ENCODE peak calls at places on chromosomes 13 and 19, in ten cellular contexts. N, X, F, M, P, E, U, R, J and O are unnamed samples.

GRCh38 chr13:51202477-51203046 is 19.6 kb upstream of the FAM124A start:
- DNase-seq in N (no peak), X (no peak), F (no peak), M (no peak), P (no peak), E (no peak), U (no peak), R (no peak), J (no peak), O (no peak)

GRCh38 chr13:22114630-22115311 is 443.9 kb downstream of the FGF9 start:
- DNase-seq in N (no peak), X (no peak), F (peak), M (no peak), P (no peak), E (no peak), U (no peak), R (no peak), J (no peak), O (no peak)

GRCh38 chr13:32600891-32601290 is 14.6 kb downstream of the PDS5B start:
- DNase-seq in N (no peak), X (no peak), F (no peak), M (no peak), P (no peak), E (no peak), U (no peak), R (no peak), J (no peak), O (no peak)

GRCh38 chr19:19602136-19602712 is 16.3 kb downstream of the PBX4 start:
- DNase-seq in N (no peak), X (no peak), F (no peak), M (no peak), P (no peak), E (peak), U (no peak), R (no peak), J (no peak), O (no peak)

GRCh38 chr13:113421673-113422270 is 31.5 kb downstream of the ADPRHL1 start:
- DNase-seq in N (no peak), X (no peak), F (peak), M (peak), P (no peak), E (no peak), U (no peak), R (no peak), J (no peak), O (no peak)

GRCh38 chr19:56988271-56988670 is 131.5 kb upstream of the USP29 start:
- DNase-seq in N (no peak), X (no peak), F (no peak), M (no peak), P (no peak), E (no peak), U (no peak), R (no peak), J (no peak), O (no peak)

GRCh38 chr19:46764817-46765291 is 18.6 kb upstream of the STRN4 start:
- DNase-seq in N (no peak), X (no peak), F (no peak), M (no peak), P (peak), E (peak), U (no peak), R (no peak), J (peak), O (peak)

GRCh38 chr19:390386-391198 is 18.4 kb downstream of the C2CD4C start:
- DNase-seq in N (no peak), X (no peak), F (no peak), M (no peak), P (no peak), E (no peak), U (no peak), R (no peak), J (no peak), O (no peak)

GRCh38 chr13:109680288-109680687 is 106.1 kb downstream of the IRS2 start:
- DNase-seq in N (no peak), X (no peak), F (no peak), M (no peak), P (no peak), E (no peak), U (no peak), R (no peak), J (no peak), O (no peak)

GRCh38 chr13:112450567-112451240 is 74.5 kb downstream of the SPACA7 start:
- DNase-seq in N (no peak), X (no peak), F (no peak), M (no peak), P (no peak), E (no peak), U (peak), R (no peak), J (no peak), O (no peak)

GRCh38 chr13:40377783-40378182 is 288.7 kb downstream of the FOXO1 start:
- DNase-seq in N (no peak), X (no peak), F (no peak), M (no peak), P (no peak), E (no peak), U (no peak), R (no peak), J (no peak), O (no peak)

GRCh38 chr13:49098771-49099512 is 121.2 kb upstream of the MLNR start:
- DNase-seq in N (no peak), X (no peak), F (no peak), M (no peak), P (no peak), E (no peak), U (no peak), R (no peak), J (no peak), O (no peak)

GRCh38 chr13:95100525-95101121 is 200.6 kb downstream of the ABCC4 start:
- DNase-seq in N (no peak), X (no peak), F (peak), M (no peak), P (no peak), E (peak), U (no peak), R (peak), J (no peak), O (no peak)

GRCh38 chr13:20390526-20391175 is 135.0 kb downstream of the CRYL1 start:
- DNase-seq in N (no peak), X (peak), F (no peak), M (no peak), P (no peak), E (no peak), U (no peak), R (no peak), J (no peak), O (no peak)

GRCh38 chr13:110949628-110950027 is 34.8 kb upstream of the ANKRD10 start:
- DNase-seq in N (no peak), X (no peak), F (no peak), M (no peak), P (no peak), E (no peak), U (no peak), R (no peak), J (no peak), O (no peak)

GRCh38 chr19:15730538-15730937 is 2.7 kb downstream of the OR10H2 start:
- DNase-seq in N (no peak), X (no peak), F (no peak), M (no peak), P (no peak), E (no peak), U (no peak), R (no peak), J (no peak), O (no peak)

GRCh38 chr13:19672990-19673389 is 39.5 kb downstream of the MPHOSPH8 start:
- DNase-seq in N (no peak), X (no peak), F (no peak), M (no peak), P (no peak), E (no peak), U (no peak), R (no peak), J (no peak), O (no peak)

GRCh38 chr13:28408235-28408848 is 86.6 kb downstream of the FLT1 start:
- DNase-seq in N (peak), X (no peak), F (no peak), M (peak), P (no peak), E (no peak), U (no peak), R (no peak), J (no peak), O (no peak)

GRCh38 chr13:44399045-44399444 is 25.4 kb downstream of the SERP2 start:
- DNase-seq in N (no peak), X (no peak), F (no peak), M (no peak), P (no peak), E (no peak), U (no peak), R (no peak), J (no peak), O (no peak)

GRCh38 chr19:38394488-38394887 is 6.0 kb downstream of the SPRED3 start:
- DNase-seq in N (no peak), X (no peak), F (no peak), M (no peak), P (no peak), E (peak), U (no peak), R (no peak), J (no peak), O (no peak)

GRCh38 chr13:32829676-32830091 is 186.5 kb upstream of the KL start:
- DNase-seq in N (no peak), X (no peak), F (peak), M (no peak), P (no peak), E (no peak), U (no peak), R (peak), J (no peak), O (no peak)

GRCh38 chr19:29273000-29273691 is 60.2 kb upstream of the UQCRFS1 start:
- DNase-seq in N (no peak), X (peak), F (no peak), M (no peak), P (no peak), E (no peak), U (no peak), R (no peak), J (no peak), O (no peak)

GRCh38 chr19:18700501-18701249 is 17.2 kb downstream of the CRTC1 start:
- DNase-seq in N (peak), X (no peak), F (peak), M (peak), P (peak), E (no peak), U (peak), R (peak), J (peak), O (peak)

GRCh38 chr13:30193279-30194234 is 113.8 kb downstream of the KATNAL1 start:
- DNase-seq in N (no peak), X (peak), F (no peak), M (no peak), P (no peak), E (no peak), U (no peak), R (no peak), J (no peak), O (no peak)

GRCh38 chr19:676343-677105 is at the start of gene FSTL3:
- DNase-seq in N (no peak), X (no peak), F (no peak), M (peak), P (no peak), E (no peak), U (no peak), R (no peak), J (no peak), O (no peak)

GRCh38 chr13:113942591-113943103 is 31.2 kb downstream of the C13orf46 start:
- DNase-seq in N (no peak), X (no peak), F (no peak), M (no peak), P (no peak), E (no peak), U (no peak), R (no peak), J (no peak), O (no peak)

GRCh38 chr13:39692650-39693438 is 37.4 kb downstream of the COG6 start:
- DNase-seq in N (no peak), X (no peak), F (peak), M (no peak), P (no peak), E (no peak), U (no peak), R (no peak), J (no peak), O (no peak)

GRCh38 chr19:17469092-17469370 is 1.3 kb upstream of the SLC27A1 start:
- DNase-seq in N (no peak), X (no peak), F (peak), M (no peak), P (no peak), E (no peak), U (no peak), R (no peak), J (no peak), O (no peak)

GRCh38 chr19:17468302-17469091 is 1.8 kb upstream of the SLC27A1 start:
- DNase-seq in N (peak), X (no peak), F (no peak), M (peak), P (peak), E (no peak), U (peak), R (no peak), J (peak), O (no peak)

GRCh38 chr19:17469371-17470203 is 737 bp upstream of the SLC27A1 start:
- DNase-seq in N (peak), X (no peak), F (peak), M (peak), P (peak), E (peak), U (peak), R (peak), J (peak), O (peak)

GRCh38 chr19:17471410-17472125 is 1.2 kb downstream of the SLC27A1 start:
- DNase-seq in N (no peak), X (no peak), F (no peak), M (no peak), P (no peak), E (no peak), U (no peak), R (no peak), J (no peak), O (no peak)

DNA sequence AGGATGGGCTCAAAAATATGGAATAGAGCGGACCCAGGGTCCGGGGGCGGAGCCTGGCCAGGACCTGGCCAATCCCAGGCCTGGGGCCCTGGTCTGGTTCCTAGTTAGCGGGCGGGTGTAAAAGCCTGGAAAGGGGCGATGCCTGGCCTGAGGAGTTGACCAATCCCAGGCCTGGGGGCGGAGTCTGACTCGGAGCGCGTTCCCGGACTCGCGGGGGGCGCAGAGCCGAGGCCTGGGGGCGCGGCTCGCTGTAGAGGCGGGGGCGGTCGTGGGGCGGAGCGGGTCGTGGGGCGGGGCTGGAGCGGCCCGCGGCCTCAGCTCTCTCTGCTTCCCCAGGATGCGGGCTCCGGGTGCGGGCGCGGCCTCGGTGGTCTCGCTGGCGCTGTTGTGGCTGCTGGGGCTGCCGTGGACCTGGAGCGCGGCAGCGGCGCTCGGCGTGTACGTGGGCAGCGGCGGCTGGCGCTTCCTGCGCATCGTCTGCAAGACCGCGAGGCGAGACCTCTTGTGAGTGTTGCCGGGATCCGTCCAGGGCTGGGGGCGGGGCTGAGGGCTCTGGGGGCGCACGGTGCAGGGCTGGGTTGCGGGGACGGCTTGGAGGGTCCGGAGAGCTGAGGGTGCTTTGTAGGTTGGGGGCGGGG is at the start of gene SLC27A1:
- DNase-seq in N (peak), X (no peak), F (peak), M (peak), P (peak), E (peak), U (peak), R (peak), J (peak), O (peak)
- TF ChIP-seq POLR2A in N (no peak), X (peak), F (peak), M (no peak), P (peak), E (no peak), U (no peak), R (no peak), J (no peak), O (no peak)

DNA sequence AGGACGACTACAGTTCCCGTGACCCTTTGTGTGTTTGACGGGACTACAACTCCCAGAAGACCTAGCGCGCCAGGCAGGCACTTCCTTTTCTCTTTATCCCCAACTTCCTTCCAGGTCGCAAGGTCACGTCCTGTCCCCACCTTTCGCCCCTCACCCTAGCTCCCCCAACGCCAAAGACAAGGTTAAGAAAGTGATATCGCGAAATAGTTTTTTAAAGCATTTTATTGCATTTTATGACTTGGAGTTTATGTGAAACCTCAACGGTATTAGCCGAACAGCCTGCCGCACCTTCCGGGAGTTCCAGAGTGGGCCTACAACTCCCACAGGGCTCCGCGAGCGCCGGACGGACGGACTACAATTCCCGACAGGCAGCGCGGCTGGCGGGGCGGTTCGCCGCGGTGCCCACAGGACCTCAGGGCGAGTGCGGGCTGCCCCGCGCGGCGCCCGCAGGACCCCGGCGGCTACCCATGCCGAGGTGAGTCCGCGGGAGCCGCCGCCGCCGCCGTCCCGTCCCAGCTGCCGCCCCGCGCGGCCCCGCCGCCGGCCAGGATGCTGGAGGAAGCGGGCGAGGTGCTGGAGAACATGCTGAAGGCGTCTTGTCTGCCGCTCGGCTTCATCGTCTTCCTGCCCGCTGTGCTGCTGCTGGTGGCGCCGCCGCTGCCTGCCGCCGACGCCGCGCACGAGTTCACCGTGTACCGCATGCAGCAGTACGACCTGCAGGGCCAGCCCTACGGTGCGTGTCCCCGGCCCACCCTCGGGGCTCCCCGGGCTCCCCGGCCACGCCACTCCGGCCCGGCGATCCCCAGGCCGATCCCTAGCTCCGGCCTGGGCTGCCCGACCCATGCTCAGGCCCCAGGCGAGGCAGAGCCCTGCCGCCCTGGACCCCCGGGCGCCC is at the start of gene NCLN:
- DNase-seq in N (peak), X (no peak), F (peak), M (peak), P (peak), E (peak), U (peak), R (peak), J (peak), O (peak)
- TF ChIP-seq POLR2A in N (no peak), X (peak), F (no peak), M (no peak), P (no peak), E (peak), U (no peak), R (peak), J (no peak), O (peak)

GRCh38 chr13:60397693-60398437 is 845 bp downstream of the TDRD3 start:
- DNase-seq in N (peak), X (no peak), F (peak), M (peak), P (peak), E (peak), U (peak), R (peak), J (peak), O (peak)

GRCh38 chr13:60396008-60396782 is 825 bp upstream of the TDRD3 start:
- DNase-seq in N (peak), X (no peak), F (peak), M (peak), P (peak), E (peak), U (peak), R (peak), J (peak), O (peak)

GRCh38 chr13:60398949-60399589 is 2.0 kb downstream of the TDRD3 start:
- DNase-seq in N (no peak), X (no peak), F (peak), M (no peak), P (peak), E (no peak), U (peak), R (no peak), J (no peak), O (no peak)

GRCh38 chr13:60398438-60398891 is 1.4 kb downstream of the TDRD3 start:
- DNase-seq in N (no peak), X (no peak), F (no peak), M (no peak), P (no peak), E (no peak), U (no peak), R (no peak), J (no peak), O (no peak)

DNA sequence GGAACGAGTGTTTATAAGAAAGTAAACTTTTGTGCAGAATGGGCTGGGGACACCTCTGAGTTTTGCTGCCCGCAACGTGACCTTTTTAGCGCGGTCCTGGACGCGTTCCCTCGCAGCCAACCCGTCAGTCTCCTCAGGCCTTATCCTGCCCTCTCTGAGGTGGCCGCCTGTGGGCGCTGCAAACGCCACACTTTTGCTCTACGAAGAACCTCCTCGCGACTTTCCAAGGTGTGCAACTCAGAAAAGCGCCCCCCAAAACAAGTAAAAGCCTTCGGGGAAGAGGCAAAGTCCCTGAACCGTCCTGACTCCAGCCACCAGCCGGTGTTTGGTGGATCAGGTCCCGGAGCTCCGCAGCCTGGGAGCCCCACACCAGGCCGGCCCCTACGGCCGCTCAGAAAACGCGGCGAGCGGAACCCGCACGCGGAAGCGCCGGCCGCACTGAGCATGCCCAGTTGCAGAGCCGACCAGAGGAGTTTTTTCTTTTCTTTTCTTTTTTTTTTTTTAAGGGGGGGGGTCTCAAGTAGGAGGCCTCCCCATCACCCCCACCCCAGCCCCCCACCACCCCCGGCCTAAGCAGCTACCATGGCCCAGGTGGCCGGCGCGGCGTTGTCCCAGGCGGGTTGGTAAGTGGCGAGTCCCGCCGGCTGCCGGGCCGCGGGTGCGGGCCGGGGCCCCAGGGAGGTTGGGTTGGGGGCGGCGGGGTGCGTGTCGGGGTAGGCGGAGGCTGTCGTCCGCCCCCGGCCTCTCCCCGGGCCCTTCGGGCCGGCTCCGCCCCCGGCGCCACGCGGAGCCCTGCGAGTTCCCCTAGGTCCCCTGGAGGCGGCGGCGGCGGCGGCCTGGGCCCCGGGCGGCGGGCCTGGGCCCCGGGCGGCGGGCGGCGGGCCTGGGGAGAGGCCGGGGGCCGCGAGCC is at the start of gene TDRD3:
- DNase-seq in N (peak), X (no peak), F (peak), M (peak), P (peak), E (peak), U (peak), R (peak), J (peak), O (peak)
- TF ChIP-seq POLR2A in N (no peak), X (peak), F (no peak), M (peak), P (peak), E (peak), U (no peak), R (peak), J (no peak), O (peak)

GRCh38 chr19:52923782-52924593 is 760 bp upstream of the ZNF888 start:
- DNase-seq in N (peak), X (no peak), F (no peak), M (peak), P (peak), E (peak), U (peak), R (peak), J (peak), O (no peak)

GRCh38 chr19:52917531-52917930 is 5.7 kb downstream of the ZNF888 start:
- DNase-seq in N (no peak), X (no peak), F (no peak), M (no peak), P (no peak), E (no peak), U (no peak), R (no peak), J (no peak), O (no peak)

GRCh38 chr19:52922841-52923781 is at the start of gene ZNF888:
- DNase-seq in N (peak), X (no peak), F (peak), M (peak), P (peak), E (peak), U (peak), R (peak), J (peak), O (peak)
- TF ChIP-seq POLR2A in N (no peak), X (no peak), F (peak), M (peak), P (peak), E (peak), U (no peak), R (peak), J (peak), O (peak)